ENCODE peak calls at places on chromosomes 5 and 9, in seven cellular contexts. One of them, this sample, is unnamed.

GRCh38 chr9:89786650-89787049 is 181.8 kb downstream of the GADD45G start:
- DNase-seq in SK-N-SH: no peak
- DNase-seq in NT2/D1: no peak
- DNase-seq in HCT116: no peak
- DNase-seq in K562: no peak
- DNase-seq in H1: no peak
- DNase-seq in HepG2: no peak
- DNase-seq in this sample: no peak

GRCh38 chr5:43258116-43258515 is 55.1 kb downstream of the HMGCS1 start:
- DNase-seq in HCT116: no peak
- DNase-seq in HepG2: no peak
- DNase-seq in NT2/D1: no peak
- DNase-seq in K562: no peak
- DNase-seq in H1: no peak
- DNase-seq in SK-N-SH: no peak
- DNase-seq in this sample: no peak

GRCh38 chr9:126860077-126860756 is at the start of gene ZBTB34:
- DNase-seq in K562: peak; percentile 91
- DNase-seq in HCT116: peak; percentile 6
- DNase-seq in HepG2: peak; percentile 35
- DNase-seq in SK-N-SH: peak; percentile 96
- DNase-seq in H1: peak; percentile 93
- DNase-seq in NT2/D1: no peak
- DNase-seq in this sample: no peak

GRCh38 chr9:131270171-131271015 is 5.9 kb downstream of the FAM78A start:
- DNase-seq in K562: peak; percentile 94
- DNase-seq in HCT116: no peak
- DNase-seq in SK-N-SH: no peak
- DNase-seq in NT2/D1: no peak
- DNase-seq in H1: no peak
- DNase-seq in HepG2: no peak
- DNase-seq in this sample: no peak

GRCh38 chr5:143154495-143155375 is 248.8 kb downstream of the NR3C1 start:
- DNase-seq in HCT116: no peak
- DNase-seq in H1: no peak
- DNase-seq in K562: no peak
- DNase-seq in HepG2: no peak
- DNase-seq in NT2/D1: no peak
- DNase-seq in SK-N-SH: no peak
- DNase-seq in this sample: no peak

GRCh38 chr9:135561391-135562234 is at the start of gene PAEP:
- DNase-seq in NT2/D1: no peak
- DNase-seq in HepG2: peak; percentile 56
- DNase-seq in HCT116: no peak
- DNase-seq in SK-N-SH: no peak
- DNase-seq in K562: peak; percentile 30
- DNase-seq in H1: no peak
- DNase-seq in this sample: no peak

GRCh38 chr5:68171101-68171558 is 44.4 kb upstream of the PIK3R1 start:
- DNase-seq in NT2/D1: no peak
- DNase-seq in K562: no peak
- DNase-seq in HepG2: no peak
- DNase-seq in HCT116: no peak
- DNase-seq in SK-N-SH: no peak
- DNase-seq in H1: no peak
- DNase-seq in this sample: no peak

GRCh38 chr5:72290356-72291133 is 29.5 kb downstream of the MRPS27 start:
- DNase-seq in K562: no peak
- DNase-seq in HCT116: no peak
- DNase-seq in NT2/D1: no peak
- DNase-seq in HepG2: no peak
- DNase-seq in SK-N-SH: no peak
- DNase-seq in H1: no peak
- DNase-seq in this sample: no peak

GRCh38 chr5:149837680-149838269 is 106.8 kb downstream of the PDE6A start:
- DNase-seq in H1: peak; percentile 78
- DNase-seq in NT2/D1: peak; percentile 25
- DNase-seq in K562: peak; percentile 78
- DNase-seq in SK-N-SH: peak; percentile 88
- DNase-seq in HCT116: peak; percentile 54
- DNase-seq in HepG2: peak; percentile 54
- DNase-seq in this sample: no peak

GRCh38 chr5:55900776-55901175 is 49.6 kb downstream of the IL31RA start:
- DNase-seq in NT2/D1: no peak
- DNase-seq in SK-N-SH: no peak
- DNase-seq in HepG2: no peak
- DNase-seq in K562: no peak
- DNase-seq in HCT116: no peak
- DNase-seq in H1: no peak
- DNase-seq in this sample: no peak

GRCh38 chr9:134536101-134536900 is 105.3 kb upstream of the COL5A1 start:
- DNase-seq in H1: no peak
- DNase-seq in SK-N-SH: no peak
- DNase-seq in HepG2: no peak
- DNase-seq in NT2/D1: no peak
- DNase-seq in K562: no peak
- DNase-seq in HCT116: no peak
- DNase-seq in this sample: no peak

GRCh38 chr5:126998201-126998631 is 32.1 kb downstream of the MARCHF3 start:
- DNase-seq in HepG2: no peak
- DNase-seq in NT2/D1: no peak
- DNase-seq in H1: no peak
- DNase-seq in HCT116: no peak
- DNase-seq in SK-N-SH: no peak
- DNase-seq in K562: peak; percentile 32
- DNase-seq in this sample: peak; percentile 35

GRCh38 chr9:98226968-98227367 is 28.5 kb downstream of the TBC1D2 start:
- DNase-seq in NT2/D1: no peak
- DNase-seq in HCT116: no peak
- DNase-seq in H1: no peak
- DNase-seq in HepG2: no peak
- DNase-seq in K562: no peak
- DNase-seq in SK-N-SH: no peak
- DNase-seq in this sample: no peak

GRCh38 chr5:139445325-139446170 is 6.2 kb upstream of the DNAJC18 start:
- DNase-seq in HepG2: no peak
- DNase-seq in K562: no peak
- DNase-seq in SK-N-SH: no peak
- DNase-seq in H1: no peak
- DNase-seq in NT2/D1: no peak
- DNase-seq in HCT116: no peak
- DNase-seq in this sample: no peak

GRCh38 chr9:126149661-126150060 is 177.0 kb upstream of the MVB12B start:
- DNase-seq in K562: no peak
- DNase-seq in SK-N-SH: peak; percentile 20
- DNase-seq in NT2/D1: no peak
- DNase-seq in H1: peak; percentile 33
- DNase-seq in HCT116: no peak
- DNase-seq in HepG2: peak; percentile 24
- DNase-seq in this sample: no peak

GRCh38 chr5:86879086-86879485 is 261.3 kb downstream of the COX7C start:
- DNase-seq in HCT116: no peak
- DNase-seq in H1: no peak
- DNase-seq in NT2/D1: no peak
- DNase-seq in K562: no peak
- DNase-seq in HepG2: no peak
- DNase-seq in SK-N-SH: no peak
- DNase-seq in this sample: no peak

GRCh38 chr5:43664641-43665040 is 61.7 kb downstream of the NNT start:
- DNase-seq in HCT116: no peak
- DNase-seq in NT2/D1: no peak
- DNase-seq in SK-N-SH: no peak
- DNase-seq in K562: no peak
- DNase-seq in HepG2: no peak
- DNase-seq in H1: no peak
- DNase-seq in this sample: no peak

GRCh38 chr5:160342413-160342941 is 27.9 kb downstream of the C1QTNF2 start:
- DNase-seq in H1: no peak
- DNase-seq in HCT116: no peak
- DNase-seq in NT2/D1: no peak
- DNase-seq in K562: no peak
- DNase-seq in SK-N-SH: no peak
- DNase-seq in HepG2: no peak
- DNase-seq in this sample: no peak

GRCh38 chr9:74100042-74100441 is 397.1 kb upstream of the RORB start:
- DNase-seq in HepG2: no peak
- DNase-seq in SK-N-SH: no peak
- DNase-seq in NT2/D1: no peak
- DNase-seq in H1: no peak
- DNase-seq in K562: no peak
- DNase-seq in HCT116: no peak
- DNase-seq in this sample: no peak
- TF ChIP-seq YY1 in HepG2: no peak
- TF ChIP-seq YY1 in SK-N-SH: no peak
- TF ChIP-seq YY1 in NT2/D1: no peak
- TF ChIP-seq YY1 in H1: no peak
- TF ChIP-seq YY1 in K562: no peak
- TF ChIP-seq YY1 in HCT116: no peak
- TF ChIP-seq YY1 in this sample: no peak

DNA sequence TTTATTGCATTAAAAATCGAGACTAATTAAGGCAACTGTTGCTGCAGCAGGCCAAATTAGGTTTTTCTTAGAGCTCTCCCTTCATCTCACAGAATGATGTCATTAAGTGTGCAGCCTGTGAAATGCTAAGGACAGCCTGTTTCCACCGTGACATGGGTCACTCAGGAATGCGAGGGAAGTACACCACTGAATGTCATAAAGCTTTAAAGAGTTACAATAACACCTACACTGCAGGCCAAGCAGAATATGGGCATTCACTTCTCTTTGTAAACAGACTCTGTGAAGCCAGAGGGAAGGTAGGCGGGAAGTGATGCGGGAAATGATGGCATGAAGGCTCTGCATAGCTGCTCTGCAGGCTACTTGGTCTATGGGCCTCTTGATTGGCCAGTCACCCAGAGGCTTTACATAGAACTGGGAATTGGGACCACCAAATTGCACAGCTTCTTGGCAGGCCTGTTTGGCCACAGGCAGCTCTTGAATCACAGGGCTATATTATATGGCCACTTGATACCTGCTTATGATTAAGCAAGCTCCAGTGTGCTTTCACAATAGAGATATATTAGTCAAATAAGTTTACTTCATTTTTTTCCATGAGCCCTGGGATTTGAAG is 28.4 kb upstream of the AOPEP start:
- DNase-seq in HCT116: no peak
- DNase-seq in K562: no peak
- DNase-seq in H1: no peak
- DNase-seq in NT2/D1: peak; percentile 30
- DNase-seq in SK-N-SH: no peak
- DNase-seq in HepG2: peak; percentile 70
- DNase-seq in this sample: no peak
- TF ChIP-seq YY1 in HCT116: no peak
- TF ChIP-seq YY1 in K562: no peak
- TF ChIP-seq YY1 in H1: no peak
- TF ChIP-seq YY1 in NT2/D1: no peak
- TF ChIP-seq YY1 in SK-N-SH: no peak
- TF ChIP-seq YY1 in HepG2: no peak
- TF ChIP-seq YY1 in this sample: no peak

DNA sequence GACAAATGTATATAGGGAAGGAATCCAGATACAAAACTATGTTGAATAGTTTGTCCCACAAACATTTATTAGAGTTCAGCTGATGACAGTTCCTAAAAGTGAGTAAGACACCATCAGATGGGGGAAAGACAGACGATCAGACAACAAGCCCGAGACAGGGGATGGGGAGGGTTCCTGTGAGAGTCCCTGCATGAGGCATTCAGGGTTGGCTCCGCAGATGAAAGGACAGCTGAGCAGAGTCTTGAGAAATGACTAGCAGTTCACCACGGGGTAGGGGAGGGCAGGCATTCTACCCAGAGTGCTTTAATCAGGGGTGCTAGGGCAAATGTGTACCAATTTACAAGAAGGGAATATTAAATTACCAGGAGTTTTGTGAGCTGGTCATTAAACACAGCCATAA is 28.0 kb downstream of the TNFSF15 start:
- DNase-seq in SK-N-SH: no peak
- DNase-seq in HepG2: no peak
- DNase-seq in HCT116: no peak
- DNase-seq in NT2/D1: no peak
- DNase-seq in H1: no peak
- DNase-seq in K562: no peak
- DNase-seq in this sample: no peak
- TF ChIP-seq YY1 in SK-N-SH: no peak
- TF ChIP-seq YY1 in HepG2: no peak
- TF ChIP-seq YY1 in HCT116: no peak
- TF ChIP-seq YY1 in NT2/D1: no peak
- TF ChIP-seq YY1 in H1: no peak
- TF ChIP-seq YY1 in K562: no peak
- TF ChIP-seq YY1 in this sample: no peak

GRCh38 chr9:106913276-106913675 is 50.3 kb downstream of the ZNF462 start:
- DNase-seq in H1: no peak
- DNase-seq in K562: no peak
- DNase-seq in NT2/D1: no peak
- DNase-seq in HepG2: no peak
- DNase-seq in SK-N-SH: no peak
- DNase-seq in HCT116: no peak
- DNase-seq in this sample: no peak

GRCh38 chr9:106920091-106920490 is 57.1 kb downstream of the ZNF462 start:
- DNase-seq in NT2/D1: no peak
- DNase-seq in SK-N-SH: no peak
- DNase-seq in HCT116: no peak
- DNase-seq in H1: no peak
- DNase-seq in K562: no peak
- DNase-seq in HepG2: no peak
- DNase-seq in this sample: no peak

GRCh38 chr9:106918825-106919509 is 56.0 kb downstream of the ZNF462 start:
- DNase-seq in K562: no peak
- DNase-seq in NT2/D1: no peak
- DNase-seq in HepG2: no peak
- DNase-seq in SK-N-SH: no peak
- DNase-seq in H1: no peak
- DNase-seq in HCT116: no peak
- DNase-seq in this sample: no peak

GRCh38 chr9:106915851-106916250 is 52.9 kb downstream of the ZNF462 start:
- DNase-seq in NT2/D1: no peak
- DNase-seq in H1: no peak
- DNase-seq in HepG2: no peak
- DNase-seq in SK-N-SH: no peak
- DNase-seq in K562: no peak
- DNase-seq in HCT116: no peak
- DNase-seq in this sample: no peak

DNA sequence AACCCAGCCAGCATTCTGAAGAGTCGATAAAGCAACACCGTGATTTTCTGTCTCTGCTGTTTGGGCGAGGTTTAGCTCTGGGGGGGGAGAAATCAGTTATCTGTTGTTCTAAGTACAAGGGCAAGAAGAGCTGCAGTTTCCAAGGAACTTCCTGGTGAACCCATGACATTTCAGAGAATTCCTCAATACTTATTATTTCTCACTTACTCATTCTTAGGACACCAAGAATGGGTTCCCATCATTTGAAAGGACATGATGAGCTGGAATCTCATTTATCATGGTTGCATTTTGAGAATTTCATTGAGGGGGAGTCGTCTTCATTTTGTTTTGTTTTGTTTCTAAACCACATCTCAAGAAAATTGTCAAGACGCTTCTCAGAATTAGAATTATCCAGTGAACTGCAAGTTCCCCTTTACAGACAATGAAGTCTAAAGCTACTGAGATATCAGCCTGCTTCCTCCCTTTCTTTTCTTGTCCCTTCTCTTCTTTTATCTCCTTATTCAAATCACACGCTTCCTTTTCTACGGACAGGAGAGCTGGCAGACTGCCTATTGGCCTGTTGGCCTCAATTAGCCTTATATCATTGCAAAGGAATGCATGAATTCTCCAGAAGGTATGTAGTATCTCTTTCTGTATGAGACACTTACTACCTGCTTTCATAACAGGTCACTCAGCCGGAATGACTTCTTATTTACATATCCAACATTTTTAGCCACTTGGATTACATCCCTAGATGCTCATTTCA is 53.7 kb downstream of the ZNF462 start:
- DNase-seq in SK-N-SH: no peak
- DNase-seq in HepG2: peak; percentile 23
- DNase-seq in K562: no peak
- DNase-seq in HCT116: peak; percentile 80
- DNase-seq in NT2/D1: no peak
- DNase-seq in H1: no peak
- DNase-seq in this sample: no peak
- TF ChIP-seq YY1 in SK-N-SH: no peak
- TF ChIP-seq YY1 in HepG2: no peak
- TF ChIP-seq YY1 in K562: no peak
- TF ChIP-seq YY1 in HCT116: no peak
- TF ChIP-seq YY1 in NT2/D1: no peak
- TF ChIP-seq YY1 in H1: no peak
- TF ChIP-seq YY1 in this sample: no peak

This sample was measured in GM12878.